ENCODE peak calls at places on chromosomes 3 and 15, in seven cellular contexts. One of them, this sample, is unnamed.

GRCh38 chr3:112123548-112123947 is 9.5 kb downstream of the GCSAM start:
- DNase-seq in K562: no peak
- DNase-seq in GM12878: no peak
- DNase-seq in HCT116: no peak
- DNase-seq in SK-N-SH: no peak
- DNase-seq in HepG2: no peak
- DNase-seq in H1: no peak
- DNase-seq in this sample: no peak

GRCh38 chr3:174358252-174358651 is 500.9 kb upstream of the NAALADL2 start:
- DNase-seq in K562: no peak
- DNase-seq in GM12878: no peak
- DNase-seq in HCT116: no peak
- DNase-seq in SK-N-SH: no peak
- DNase-seq in HepG2: no peak
- DNase-seq in H1: no peak
- DNase-seq in this sample: no peak

GRCh38 chr3:134427400-134428111 is 53.3 kb upstream of the AMOTL2 start:
- DNase-seq in K562: no peak
- DNase-seq in GM12878: no peak
- DNase-seq in HCT116: peak
- DNase-seq in SK-N-SH: peak
- DNase-seq in HepG2: peak
- DNase-seq in H1: no peak
- DNase-seq in this sample: no peak

GRCh38 chr15:48052871-48053383 is 67.9 kb upstream of the SLC24A5 start:
- DNase-seq in K562: no peak
- DNase-seq in GM12878: no peak
- DNase-seq in HCT116: no peak
- DNase-seq in SK-N-SH: no peak
- DNase-seq in HepG2: no peak
- DNase-seq in H1: no peak
- DNase-seq in this sample: no peak

GRCh38 chr3:156017636-156018035 is 102.7 kb upstream of the KCNAB1 start:
- DNase-seq in K562: no peak
- DNase-seq in GM12878: no peak
- DNase-seq in HCT116: no peak
- DNase-seq in SK-N-SH: no peak
- DNase-seq in HepG2: no peak
- DNase-seq in H1: no peak
- DNase-seq in this sample: no peak

GRCh38 chr3:21839592-21839991 is 88.6 kb upstream of the ZNF385D start:
- DNase-seq in K562: peak
- DNase-seq in GM12878: no peak
- DNase-seq in HCT116: no peak
- DNase-seq in SK-N-SH: no peak
- DNase-seq in HepG2: no peak
- DNase-seq in H1: peak
- DNase-seq in this sample: no peak

GRCh38 chr3:98012974-98013373 is 22.1 kb downstream of the GABRR3 start:
- DNase-seq in K562: no peak
- DNase-seq in GM12878: no peak
- DNase-seq in HCT116: no peak
- DNase-seq in SK-N-SH: no peak
- DNase-seq in HepG2: peak
- DNase-seq in H1: no peak
- DNase-seq in this sample: no peak

GRCh38 chr3:155742339-155742980 is 2.4 kb downstream of the PLCH1 start:
- DNase-seq in K562: no peak
- DNase-seq in GM12878: no peak
- DNase-seq in HCT116: no peak
- DNase-seq in SK-N-SH: no peak
- DNase-seq in HepG2: no peak
- DNase-seq in H1: no peak
- DNase-seq in this sample: no peak

GRCh38 chr3:102165367-102165766 is 269.4 kb upstream of the ZPLD1 start:
- DNase-seq in K562: no peak
- DNase-seq in GM12878: no peak
- DNase-seq in HCT116: no peak
- DNase-seq in SK-N-SH: no peak
- DNase-seq in HepG2: no peak
- DNase-seq in H1: no peak
- DNase-seq in this sample: no peak

GRCh38 chr15:98745650-98746374 is 97.5 kb downstream of the IGF1R start:
- DNase-seq in K562: no peak
- DNase-seq in GM12878: no peak
- DNase-seq in HCT116: no peak
- DNase-seq in SK-N-SH: no peak
- DNase-seq in HepG2: no peak
- DNase-seq in H1: no peak
- DNase-seq in this sample: no peak

GRCh38 chr3:121562148-121562547 is 5.6 kb upstream of the ARGFX start:
- DNase-seq in K562: no peak
- DNase-seq in GM12878: no peak
- DNase-seq in HCT116: no peak
- DNase-seq in SK-N-SH: no peak
- DNase-seq in HepG2: no peak
- DNase-seq in H1: no peak
- DNase-seq in this sample: no peak

GRCh38 chr3:186217820-186218164 is 108.9 kb upstream of the ETV5 start:
- DNase-seq in K562: no peak
- DNase-seq in GM12878: peak
- DNase-seq in HCT116: no peak
- DNase-seq in SK-N-SH: no peak
- DNase-seq in HepG2: peak
- DNase-seq in H1: no peak
- DNase-seq in this sample: no peak

GRCh38 chr3:52872245-52872644 is 25.1 kb downstream of the STIMATE start:
- DNase-seq in K562: no peak
- DNase-seq in GM12878: no peak
- DNase-seq in HCT116: no peak
- DNase-seq in SK-N-SH: no peak
- DNase-seq in HepG2: no peak
- DNase-seq in H1: no peak
- DNase-seq in this sample: peak

GRCh38 chr3:186464424-186465093 is 79.6 kb downstream of the CRYGS start:
- DNase-seq in K562: no peak
- DNase-seq in GM12878: no peak
- DNase-seq in HCT116: no peak
- DNase-seq in SK-N-SH: no peak
- DNase-seq in HepG2: peak
- DNase-seq in H1: peak
- DNase-seq in this sample: no peak

GRCh38 chr3:172094621-172095557 is 55.5 kb downstream of the FNDC3B start:
- DNase-seq in K562: no peak
- DNase-seq in GM12878: peak
- DNase-seq in HCT116: no peak
- DNase-seq in SK-N-SH: peak
- DNase-seq in HepG2: no peak
- DNase-seq in H1: no peak
- DNase-seq in this sample: no peak

GRCh38 chr15:73939138-73939537 is 12.9 kb downstream of the LOXL1 start:
- DNase-seq in K562: no peak
- DNase-seq in GM12878: no peak
- DNase-seq in HCT116: no peak
- DNase-seq in SK-N-SH: no peak
- DNase-seq in HepG2: no peak
- DNase-seq in H1: no peak
- DNase-seq in this sample: no peak

GRCh38 chr3:189927975-189928895 is 192.5 kb downstream of the P3H2 start:
- DNase-seq in K562: no peak
- DNase-seq in GM12878: no peak
- DNase-seq in HCT116: no peak
- DNase-seq in SK-N-SH: no peak
- DNase-seq in HepG2: no peak
- DNase-seq in H1: no peak
- DNase-seq in this sample: no peak

DNA sequence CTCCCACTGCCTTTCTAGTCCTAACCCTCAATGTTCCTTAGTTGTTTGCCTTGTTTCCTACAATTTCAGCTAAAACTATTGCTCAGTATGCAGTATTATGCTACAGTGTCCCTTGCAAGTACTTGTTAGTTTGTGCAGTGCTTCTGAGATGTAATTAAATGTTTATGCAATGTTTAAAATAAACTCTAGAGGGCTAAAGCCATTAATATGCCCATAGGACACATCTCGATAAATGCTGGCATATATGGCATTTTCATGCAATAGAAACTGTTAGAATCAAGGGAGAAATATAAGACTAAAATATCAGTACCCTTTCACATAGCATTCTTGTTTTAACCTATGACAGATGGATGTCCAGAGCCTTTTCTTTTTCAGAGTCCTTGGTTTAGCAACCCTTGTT is 59.8 kb upstream of the ACKR4 start:
- DNase-seq in K562: no peak
- DNase-seq in GM12878: no peak
- DNase-seq in HCT116: no peak
- DNase-seq in SK-N-SH: no peak
- DNase-seq in HepG2: no peak
- DNase-seq in H1: no peak
- DNase-seq in this sample: no peak
- TF ChIP-seq JUND in K562: no peak
- TF ChIP-seq JUND in GM12878: no peak
- TF ChIP-seq JUND in HCT116: no peak
- TF ChIP-seq JUND in SK-N-SH: no peak
- TF ChIP-seq JUND in HepG2: no peak
- TF ChIP-seq JUND in H1: no peak
- TF ChIP-seq JUND in this sample: no peak

GRCh38 chr3:5198986-5199731 is 11.7 kb downstream of the EDEM1 start:
- DNase-seq in K562: no peak
- DNase-seq in GM12878: no peak
- DNase-seq in HCT116: no peak
- DNase-seq in SK-N-SH: no peak
- DNase-seq in HepG2: no peak
- DNase-seq in H1: no peak
- DNase-seq in this sample: no peak
- TF ChIP-seq JUND in K562: no peak
- TF ChIP-seq JUND in GM12878: no peak
- TF ChIP-seq JUND in HCT116: no peak
- TF ChIP-seq JUND in SK-N-SH: no peak
- TF ChIP-seq JUND in HepG2: no peak
- TF ChIP-seq JUND in H1: no peak
- TF ChIP-seq JUND in this sample: no peak

DNA sequence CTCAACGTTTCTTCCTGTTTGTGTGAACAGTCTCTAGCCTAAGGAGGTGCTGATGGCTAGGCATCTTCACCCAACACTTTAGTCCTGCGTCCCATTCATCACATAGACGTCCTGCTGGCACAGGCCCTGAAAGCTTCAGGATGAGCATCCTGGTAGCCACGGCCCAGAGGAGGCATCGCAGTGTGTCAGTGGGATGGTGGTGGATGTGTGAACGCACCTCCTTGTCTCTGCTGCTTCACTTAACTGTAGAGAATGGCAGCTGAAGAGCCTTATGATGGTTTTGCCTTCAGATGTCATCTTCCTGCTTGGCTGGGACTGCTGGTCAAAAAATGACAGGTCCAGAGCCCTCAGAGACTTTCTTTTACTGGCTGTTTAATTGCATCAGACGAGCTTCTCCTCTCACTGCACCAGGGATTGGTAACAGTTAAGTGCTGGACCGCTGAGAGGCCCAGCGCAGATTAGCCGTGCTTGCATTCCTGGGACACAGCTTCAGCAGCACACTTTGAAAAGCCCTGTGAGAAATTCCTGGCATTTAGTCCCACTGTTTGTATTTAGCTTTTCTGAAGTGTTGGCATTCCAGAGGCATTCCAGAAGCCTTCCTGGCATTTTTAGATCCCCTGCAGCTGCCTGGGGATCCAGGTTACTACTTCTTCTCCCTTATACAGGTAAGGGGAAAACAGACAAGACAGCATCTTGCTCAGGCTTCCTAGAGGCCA is 132.4 kb upstream of the PLXNA1 start:
- DNase-seq in K562: no peak
- DNase-seq in GM12878: no peak
- DNase-seq in HCT116: no peak
- DNase-seq in SK-N-SH: no peak
- DNase-seq in HepG2: peak
- DNase-seq in H1: peak
- DNase-seq in this sample: peak
- TF ChIP-seq JUND in K562: no peak
- TF ChIP-seq JUND in GM12878: no peak
- TF ChIP-seq JUND in HCT116: no peak
- TF ChIP-seq JUND in SK-N-SH: no peak
- TF ChIP-seq JUND in HepG2: no peak
- TF ChIP-seq JUND in H1: peak
- TF ChIP-seq JUND in this sample: no peak

GRCh38 chr15:28267727-28268126 is 54.3 kb downstream of the HERC2 start:
- DNase-seq in K562: no peak
- DNase-seq in GM12878: no peak
- DNase-seq in HCT116: no peak
- DNase-seq in SK-N-SH: no peak
- DNase-seq in HepG2: no peak
- DNase-seq in H1: no peak
- DNase-seq in this sample: no peak

GRCh38 chr15:28265334-28266019 is 56.5 kb downstream of the HERC2 start:
- DNase-seq in K562: no peak
- DNase-seq in GM12878: no peak
- DNase-seq in HCT116: no peak
- DNase-seq in SK-N-SH: no peak
- DNase-seq in HepG2: no peak
- DNase-seq in H1: no peak
- DNase-seq in this sample: no peak

GRCh38 chr15:28272587-28272986 is 49.4 kb downstream of the HERC2 start:
- DNase-seq in K562: no peak
- DNase-seq in GM12878: no peak
- DNase-seq in HCT116: no peak
- DNase-seq in SK-N-SH: no peak
- DNase-seq in HepG2: no peak
- DNase-seq in H1: no peak
- DNase-seq in this sample: no peak

GRCh38 chr15:28271697-28272250 is 50.2 kb downstream of the HERC2 start:
- DNase-seq in K562: no peak
- DNase-seq in GM12878: no peak
- DNase-seq in HCT116: no peak
- DNase-seq in SK-N-SH: no peak
- DNase-seq in HepG2: no peak
- DNase-seq in H1: no peak
- DNase-seq in this sample: no peak

GRCh38 chr15:28269097-28269496 is 52.9 kb downstream of the HERC2 start:
- DNase-seq in K562: no peak
- DNase-seq in GM12878: no peak
- DNase-seq in HCT116: no peak
- DNase-seq in SK-N-SH: no peak
- DNase-seq in HepG2: no peak
- DNase-seq in H1: no peak
- DNase-seq in this sample: no peak
- TF ChIP-seq JUND in K562: no peak
- TF ChIP-seq JUND in GM12878: no peak
- TF ChIP-seq JUND in HCT116: no peak
- TF ChIP-seq JUND in SK-N-SH: no peak
- TF ChIP-seq JUND in HepG2: no peak
- TF ChIP-seq JUND in H1: no peak
- TF ChIP-seq JUND in this sample: no peak

This sample was measured in T47D.